ENCODE peak calls at places on chromosome 16, in ten cellular contexts. D is left ventricle myocardium inferior; L is left colon; W is activated T-cell treated with anti-CD3 and anti-CD28 coated beads for 48 hours; U is uterus; O is hepatic stellate cell; C is CD8-positive, alpha-beta memory T cell; R is naive B cell; T is NCI-H1417; N is stimulated activated CD4-positive, alpha-beta T cell treated with anti-CD3 and anti-CD28 coated beads, Interleukin-2, amount 100 ng/mL, for 24 hours. V is an unnamed sample.

GRCh38 chr16:51418258-51418657 is 267.2 kb upstream of the SALL1 start:
- DNase-seq in D (no peak), L (no peak), W (no peak), U (no peak), O (no peak), C (no peak), R (no peak), T (no peak), N (no peak), V (no peak)

GRCh38 chr16:8740775-8741355 is 56.6 kb downstream of the TMEM186 start:
- DNase-seq in D (no peak), L (peak), W (no peak), U (no peak), O (no peak), C (no peak), R (no peak), T (no peak), N (no peak), V (no peak)

GRCh38 chr16:89576173-89577054 is 856 bp downstream of the CPNE7 start:
- DNase-seq in D (no peak), L (no peak), W (no peak), U (no peak), O (no peak), C (no peak), R (no peak), T (no peak), N (no peak), V (no peak)

GRCh38 chr16:55567382-55567781 is 898 bp downstream of the CAPNS2 start:
- DNase-seq in D (no peak), L (no peak), W (no peak), U (no peak), O (no peak), C (no peak), R (no peak), T (no peak), N (no peak), V (peak)

GRCh38 chr16:52227851-52228250 is 319.1 kb downstream of the TOX3 start:
- DNase-seq in D (no peak), L (no peak), W (no peak), U (no peak), O (no peak), C (no peak), R (no peak), T (no peak), N (no peak), V (no peak)

GRCh38 chr16:2033057-2033911 is 6.6 kb downstream of the NHERF2 start:
- DNase-seq in D (peak), L (peak), W (no peak), U (peak), O (peak), C (no peak), R (no peak), T (no peak), N (no peak), V (peak)

GRCh38 chr16:53043986-53044571 is 8.6 kb downstream of the CHD9NB start:
- DNase-seq in D (no peak), L (no peak), W (no peak), U (no peak), O (no peak), C (no peak), R (no peak), T (no peak), N (no peak), V (no peak)

GRCh38 chr16:84975522-84975921 is 35.8 kb downstream of the ZDHHC7 start:
- DNase-seq in D (no peak), L (no peak), W (no peak), U (no peak), O (no peak), C (no peak), R (no peak), T (no peak), N (no peak), V (no peak)

GRCh38 chr16:58507195-58507962 is 7.4 kb downstream of the NDRG4 start:
- DNase-seq in D (no peak), L (no peak), W (no peak), U (no peak), O (no peak), C (no peak), R (no peak), T (no peak), N (no peak), V (no peak)

GRCh38 chr16:66668777-66669444 is 27.6 kb downstream of the CMTM4 start:
- DNase-seq in D (no peak), L (no peak), W (no peak), U (no peak), O (peak), C (no peak), R (no peak), T (no peak), N (no peak), V (no peak)

GRCh38 chr16:71467810-71468209 is 5.8 kb upstream of the ZNF23 start:
- DNase-seq in D (no peak), L (peak), W (peak), U (no peak), O (peak), C (peak), R (peak), T (no peak), N (peak), V (peak)